ENCODE peak calls at places on chromosomes 13 and 19, in six cellular contexts. N is HCT116, T is GM12892, V is prostate gland, D is HL-60, W is transverse colon. S is an unnamed sample.

GRCh38 chr13:67228909-67229308 is 1.2 kb downstream of the PCDH9 start:
- DNase-seq in D (no peak), V (no peak), N (no peak), T (no peak), W (no peak), S (no peak)

GRCh38 chr13:80276371-80277289 is 64.3 kb downstream of the SPRY2 start:
- DNase-seq in T (no peak), N (no peak), V (no peak), D (no peak), W (no peak), S (no peak)

GRCh38 chr13:98014766-98015165 is 61.3 kb downstream of the IPO5 start:
- DNase-seq in T (no peak), N (no peak), W (no peak), D (no peak), V (no peak), S (no peak)

GRCh38 chr13:44197791-44198770 is 175.5 kb upstream of the SERP2 start:
- DNase-seq in V (no peak), W (no peak), N (no peak), D (no peak), T (peak; percentile 15), S (no peak)

GRCh38 chr19:49588370-49589122 is 2.4 kb upstream of the PRR12 start:
- DNase-seq in V (no peak), T (no peak), D (no peak), N (no peak), W (no peak), S (no peak)

GRCh38 chr19:10013834-10014618 is 743 bp downstream of the RDH8 start:
- DNase-seq in W (peak; percentile 32), T (no peak), V (no peak), D (no peak), N (no peak), S (no peak)

GRCh38 chr13:34347784-34348573 is 530.0 kb downstream of the RFC3 start:
- DNase-seq in D (no peak), N (no peak), T (no peak), V (peak; percentile 64), W (peak; percentile 21), S (no peak)

GRCh38 chr13:37645181-37645580 is 46.6 kb upstream of the POSTN start:
- DNase-seq in N (no peak), V (no peak), D (no peak), T (no peak), W (no peak), S (no peak)

GRCh38 chr19:40503300-40503699 is 36.5 kb downstream of the SPTBN4 start:
- DNase-seq in W (no peak), T (no peak), D (no peak), N (no peak), V (no peak), S (no peak)

GRCh38 chr19:38852231-38853044 is 2.7 kb upstream of the HNRNPL start:
- DNase-seq in N (no peak), W (peak; percentile 65), D (peak; percentile 56), V (peak; percentile 44), T (no peak), S (peak; percentile 85)

GRCh38 chr13:97028441-97029299 is 34.4 kb upstream of the OXGR1 start:
- DNase-seq in N (peak; percentile 42), V (peak; percentile 39), T (no peak), D (peak; percentile 44), W (peak; percentile 73), S (no peak)

GRCh38 chr19:33260628-33261418 is 35.2 kb upstream of the SLC7A10 start:
- DNase-seq in V (no peak), T (no peak), N (no peak), W (no peak), D (peak; percentile 94), S (no peak)

GRCh38 chr13:94660695-94661324 is 51.5 kb downstream of the SOX21 start:
- DNase-seq in D (no peak), T (no peak), W (no peak), N (no peak), V (no peak), S (no peak)

GRCh38 chr13:48827709-48828108 is 148.0 kb upstream of the FNDC3A start:
- DNase-seq in V (no peak), N (no peak), W (no peak), T (no peak), D (no peak), S (no peak)

GRCh38 chr19:45047188-45047797 is 8.4 kb downstream of the CLASRP start:
- DNase-seq in D (peak; percentile 61), N (no peak), W (no peak), V (no peak), T (no peak), S (no peak)

GRCh38 chr13:42594577-42595571 is 20.9 kb downstream of the TNFSF11 start:
- DNase-seq in D (peak; percentile 40), T (no peak), V (peak; percentile 46), N (peak; percentile 51), W (peak; percentile 52), S (peak; percentile 79)

GRCh38 chr13:102361113-102361512 is 40.7 kb downstream of the FGF14 start:
- DNase-seq in N (no peak), T (no peak), W (no peak), V (no peak), D (no peak), S (no peak)

GRCh38 chr19:35055715-35056179 is 14.2 kb downstream of the HPN start:
- DNase-seq in T (no peak), W (no peak), D (no peak), V (no peak), N (no peak), S (no peak)

DNA sequence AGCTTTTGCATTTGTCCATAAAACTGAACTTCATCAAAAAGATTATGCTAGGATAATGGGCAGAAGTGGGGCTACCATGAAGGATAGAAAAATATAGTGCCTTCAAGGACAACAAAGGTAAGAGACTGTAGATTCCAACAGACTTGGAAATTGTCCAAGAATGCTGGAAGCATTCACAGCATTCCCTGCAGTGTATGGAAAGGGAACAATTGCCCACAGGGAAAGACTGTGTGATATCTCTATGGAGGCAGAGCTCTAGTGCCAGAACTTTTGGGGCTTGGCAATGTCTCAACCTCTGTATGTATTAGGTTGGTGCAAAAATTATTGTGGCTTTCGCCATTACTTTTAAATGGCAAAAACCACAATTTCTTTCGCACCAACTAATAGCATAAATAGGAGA is 1598.8 kb upstream of the MIR17HG start:
- DNase-seq in V (no peak), W (no peak), T (no peak), N (no peak), D (no peak), S (no peak)
- TF ChIP-seq POLR2AphosphoS5 in V (no peak), W (no peak), T (no peak), N (no peak), D (no peak), S (no peak)

GRCh38 chr19:19366691-19367396 is 38.6 kb upstream of the GATAD2A start:
- DNase-seq in N (peak; percentile 95), W (peak; percentile 86), V (peak; percentile 62), D (peak; percentile 76), T (peak; percentile 69), S (no peak)
- TF ChIP-seq POLR2AphosphoS5 in N (peak; percentile 55), W (no peak), V (peak; percentile 65), D (peak; percentile 30), T (no peak), S (peak; percentile 25)

DNA sequence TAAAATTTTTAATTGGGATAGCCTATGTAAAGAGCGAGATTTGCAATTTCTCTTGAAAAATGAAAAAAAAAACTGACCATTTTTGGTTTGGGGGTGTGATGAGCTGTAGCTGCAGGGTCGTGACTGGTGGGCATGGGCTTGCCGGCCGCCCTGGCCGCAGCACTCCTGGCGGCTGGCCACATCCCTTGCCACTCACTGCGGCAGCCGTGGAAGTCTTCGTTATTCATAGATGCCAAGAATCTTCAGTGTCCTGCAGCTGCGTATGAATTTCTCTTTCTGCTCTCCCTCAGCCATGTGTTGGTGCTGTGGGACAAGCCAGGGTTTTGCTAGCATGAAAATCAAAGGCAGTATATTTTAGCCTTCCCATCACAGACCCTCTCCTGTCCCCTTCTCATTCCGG is 151.7 kb upstream of the TSHZ3 start:
- DNase-seq in T (no peak), N (no peak), D (no peak), V (no peak), W (no peak), S (no peak)
- TF ChIP-seq POLR2AphosphoS5 in T (no peak), N (no peak), D (no peak), V (no peak), W (no peak), S (no peak)

DNA sequence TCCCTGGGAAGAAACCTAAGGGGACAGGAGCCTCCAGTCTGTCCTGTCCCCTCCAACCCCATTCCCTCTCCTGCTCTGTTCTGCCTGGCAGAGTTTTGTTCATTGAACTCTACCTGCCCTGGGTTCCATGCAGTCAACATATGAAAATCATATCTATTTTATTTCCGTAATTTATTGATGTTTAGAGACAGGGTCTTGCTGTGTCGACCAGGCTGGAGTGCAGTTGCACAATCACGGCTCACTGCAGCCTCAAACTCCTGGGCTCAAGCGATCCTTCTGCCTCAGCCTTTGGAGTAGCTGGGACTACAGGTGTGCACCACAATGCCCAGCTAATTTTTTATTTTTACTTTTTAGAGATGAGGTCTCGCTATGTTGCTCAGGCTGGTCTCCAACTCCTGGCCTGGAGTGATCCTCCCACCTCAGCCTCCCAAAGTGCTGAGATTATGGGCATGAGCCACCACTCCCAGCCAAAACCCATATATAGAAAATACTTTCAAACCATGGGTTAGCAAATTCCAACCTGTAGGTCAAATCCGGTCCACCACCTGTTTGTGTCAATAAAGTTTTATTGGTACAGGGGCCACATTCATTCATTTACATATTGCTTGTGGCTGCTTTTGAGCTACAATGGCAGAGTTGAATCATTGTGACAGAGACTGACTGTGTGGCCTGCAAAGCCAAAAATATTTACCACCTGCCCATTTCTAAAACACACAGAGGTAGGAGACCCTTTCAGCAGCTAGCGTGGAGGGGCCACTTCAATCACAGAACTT is 39.3 kb downstream of the FBN3 start:
- DNase-seq in V (no peak), T (no peak), N (no peak), W (no peak), D (no peak), S (no peak)
- TF ChIP-seq POLR2AphosphoS5 in V (no peak), T (no peak), N (no peak), W (no peak), D (no peak), S (no peak)

GRCh38 chr19:6103217-6103644 is 7.1 kb downstream of the RFX2 start:
- DNase-seq in D (no peak), W (peak; percentile 56), N (no peak), V (peak; percentile 84), T (no peak), S (peak; percentile 92)
- TF ChIP-seq POLR2AphosphoS5 in D (no peak), W (peak; percentile 38), N (no peak), V (peak; percentile 81), T (no peak), S (no peak)

DNA sequence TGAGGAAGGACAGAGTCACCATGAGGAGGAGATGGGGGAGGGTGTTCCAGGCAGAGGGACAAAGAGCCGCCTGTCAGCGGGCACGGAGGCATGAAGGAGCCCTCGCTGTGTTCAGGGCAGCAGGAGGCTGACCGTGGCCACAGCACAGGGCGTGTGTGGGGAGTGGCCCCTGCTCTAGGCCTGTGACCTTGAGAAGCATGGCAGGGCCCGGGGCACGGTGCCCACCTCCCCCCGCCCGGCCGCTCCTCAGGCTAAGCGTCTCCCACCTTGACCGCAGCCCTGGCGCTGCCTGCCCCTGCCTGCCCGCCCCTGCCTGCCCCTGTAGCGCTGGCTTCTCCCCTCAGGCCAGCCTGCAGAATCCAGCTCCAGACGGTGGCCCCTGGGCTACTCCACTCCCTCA is 11.6 kb downstream of the MAP2K2 start:
- DNase-seq in D (no peak), T (no peak), V (no peak), N (no peak), W (no peak), S (no peak)
- TF ChIP-seq POLR2AphosphoS5 in D (no peak), T (no peak), V (no peak), N (no peak), W (no peak), S (no peak)

S was measured in sigmoid colon.